ENCODE peak calls at places on chromosomes 1 and 21, in eight cellular contexts. T is dorsolateral prefrontal cortex, D is PC-9, L is AG04450, K is lower leg skin, R is fibroblast of lung, W is cardiac fibroblast, F is aorta. U is an unnamed sample.

GRCh38 chr21:33661146-33661545 is 18.8 kb downstream of the ITSN1 start:
- DNase-seq in T (no peak), D (no peak), L (no peak), K (no peak), R (no peak), W (peak; percentile 64), F (no peak), U (no peak)

GRCh38 chr21:45962531-45963224 is 18.9 kb upstream of the COL6A1 start:
- DNase-seq in T (no peak), D (no peak), L (no peak), K (no peak), R (no peak), W (no peak), F (no peak), U (no peak)

GRCh38 chr1:20717452-20718342 is at the start of gene KIF17:
- DNase-seq in T (peak; percentile 69), D (no peak), L (peak; percentile 39), K (peak; percentile 47), R (peak; percentile 78), W (peak; percentile 72), F (peak; percentile 92), U (no peak)

GRCh38 chr1:27868932-27869718 is 3.2 kb upstream of the THEMIS2 start:
- DNase-seq in T (no peak), D (no peak), L (no peak), K (no peak), R (no peak), W (no peak), F (no peak), U (peak; percentile 90)

GRCh38 chr1:109472779-109473178 is 6.4 kb downstream of the SYPL2 start:
- DNase-seq in T (no peak), D (no peak), L (no peak), K (no peak), R (no peak), W (no peak), F (no peak), U (no peak)

GRCh38 chr1:219660666-219661463 is 48.0 kb upstream of the ZC3H11B start:
- DNase-seq in T (peak; percentile 93), D (no peak), L (peak; percentile 74), K (peak; percentile 82), R (peak; percentile 93), W (peak; percentile 92), F (peak; percentile 96), U (peak; percentile 41)

GRCh38 chr1:192703283-192704206 is 67.6 kb downstream of the RGS13 start:
- DNase-seq in T (no peak), D (no peak), L (no peak), K (no peak), R (no peak), W (no peak), F (no peak), U (no peak)

GRCh38 chr1:167630568-167631385 is 745 bp downstream of the RCSD1 start:
- DNase-seq in T (no peak), D (no peak), L (no peak), K (no peak), R (no peak), W (no peak), F (no peak), U (no peak)

GRCh38 chr1:212459656-212460055 is 26.9 kb downstream of the NENF start:
- DNase-seq in T (peak; percentile 72), D (no peak), L (no peak), K (no peak), R (no peak), W (no peak), F (peak; percentile 26), U (no peak)

GRCh38 chr21:45856940-45857339 is 124.6 kb upstream of the COL6A1 start:
- DNase-seq in T (no peak), D (no peak), L (no peak), K (no peak), R (no peak), W (no peak), F (no peak), U (no peak)

GRCh38 chr1:7267493-7267892 is 482.2 kb downstream of the CAMTA1 start:
- DNase-seq in T (no peak), D (no peak), L (peak; percentile 57), K (no peak), R (peak; percentile 89), W (peak; percentile 56), F (no peak), U (no peak)

GRCh38 chr1:29033829-29034466 is 89.8 kb downstream of the TMEM200B start:
- DNase-seq in T (no peak), D (peak; percentile 40), L (peak; percentile 8), K (no peak), R (peak; percentile 72), W (peak; percentile 67), F (no peak), U (peak; percentile 52)

GRCh38 chr1:67570473-67571143 is 114.4 kb upstream of the GADD45A start:
- DNase-seq in T (no peak), D (peak; percentile 99), L (peak; percentile 86), K (no peak), R (peak; percentile 51), W (peak; percentile 98), F (no peak), U (no peak)

GRCh38 chr21:44579833-44580144 is 615 bp downstream of the KRTAP10-5 start:
- DNase-seq in T (no peak), D (no peak), L (no peak), K (no peak), R (no peak), W (no peak), F (no peak), U (no peak)

GRCh38 chr1:178931843-178932551 is 61.1 kb upstream of the ANGPTL1 start:
- DNase-seq in T (no peak), D (no peak), L (no peak), K (peak; percentile 91), R (peak; percentile 97), W (peak; percentile 87), F (peak; percentile 89), U (no peak)

GRCh38 chr1:78721136-78721535 is 71.5 kb downstream of the IFI44 start:
- DNase-seq in T (no peak), D (no peak), L (no peak), K (no peak), R (no peak), W (peak; percentile 30), F (no peak), U (no peak)

GRCh38 chr1:227472772-227473171 is 90.6 kb upstream of the ZNF678 start:
- DNase-seq in T (no peak), D (no peak), L (no peak), K (no peak), R (no peak), W (no peak), F (no peak), U (no peak)

GRCh38 chr21:41991659-41992058 is 18.5 kb downstream of the ZBTB21 start:
- DNase-seq in T (no peak), D (no peak), L (no peak), K (no peak), R (no peak), W (no peak), F (no peak), U (no peak)

GRCh38 chr1:54117815-54118563 is 34.8 kb downstream of the CDCP2 start:
- DNase-seq in T (no peak), D (peak; percentile 55), L (no peak), K (no peak), R (no peak), W (no peak), F (no peak), U (no peak)

GRCh38 chr1:31408788-31409318 is 4.2 kb upstream of the SERINC2 start:
- DNase-seq in T (no peak), D (no peak), L (no peak), K (no peak), R (no peak), W (no peak), F (no peak), U (no peak)

GRCh38 chr1:114435088-114435715 is 75.8 kb downstream of the TRIM33 start:
- DNase-seq in T (no peak), D (no peak), L (no peak), K (no peak), R (no peak), W (no peak), F (no peak), U (no peak)

GRCh38 chr1:177948336-177948972 is 21.4 kb downstream of the SEC16B start:
- DNase-seq in T (peak; percentile 69), D (peak; percentile 63), L (no peak), K (peak; percentile 41), R (peak; percentile 78), W (peak; percentile 81), F (no peak), U (peak; percentile 56)

GRCh38 chr1:58739851-58740466 is 40.1 kb upstream of the MYSM1 start:
- DNase-seq in T (no peak), D (peak; percentile 56), L (no peak), K (no peak), R (peak; percentile 81), W (peak; percentile 81), F (no peak), U (peak; percentile 58)

GRCh38 chr1:54865238-54866073 is 21.5 kb downstream of the DHCR24 start:
- DNase-seq in T (peak; percentile 60), D (no peak), L (no peak), K (no peak), R (no peak), W (no peak), F (no peak), U (no peak)

GRCh38 chr1:208135354-208135753 is 108.8 kb downstream of the PLXNA2 start:
- DNase-seq in T (no peak), D (peak; percentile 68), L (no peak), K (peak; percentile 46), R (peak; percentile 33), W (peak; percentile 56), F (no peak), U (no peak)

GRCh38 chr1:109256971-109257681 is 7.8 kb downstream of the CELSR2 start:
- DNase-seq in T (no peak), D (peak; percentile 91), L (no peak), K (no peak), R (no peak), W (no peak), F (peak; percentile 3), U (no peak)

GRCh38 chr1:220094016-220094911 is at the start of gene IARS2:
- DNase-seq in T (peak; percentile 84), D (peak; percentile 71), L (peak; percentile 51), K (peak; percentile 84), R (peak; percentile 83), W (peak; percentile 85), F (peak; percentile 96), U (peak; percentile 79)

GRCh38 chr1:203479646-203480045 is 4.0 kb downstream of the PRELP start:
- DNase-seq in T (no peak), D (no peak), L (no peak), K (no peak), R (no peak), W (no peak), F (no peak), U (no peak)
- H3K4me3 ChIP-seq in T (no peak overlapping the region), D (no peak overlapping the region), L (no peak overlapping the region), K (no peak overlapping the region), R (peak overlapping the region; percentile 67), W (no peak overlapping the region), F (no peak overlapping the region), U (no peak overlapping the region)

GRCh38 chr1:64472805-64473204 is 2.9 kb downstream of the CACHD1 start:
- DNase-seq in T (no peak), D (no peak), L (no peak), K (no peak), R (no peak), W (no peak), F (no peak), U (no peak)
- H3K4me3 ChIP-seq in T (peak overlapping the region; percentile 76), D (no peak overlapping the region), L (no peak overlapping the region), K (no peak overlapping the region), R (no peak overlapping the region), W (no peak overlapping the region), F (no peak overlapping the region), U (no peak overlapping the region)

GRCh38 chr1:183877321-183877720 is 72.4 kb downstream of the RGL1 start:
- DNase-seq in T (peak; percentile 67), D (no peak), L (no peak), K (peak; percentile 58), R (peak; percentile 63), W (peak; percentile 70), F (peak; percentile 80), U (no peak)
- H3K4me3 ChIP-seq in T (peak overlapping the region; percentile 46), D (no peak overlapping the region), L (peak overlapping the region; percentile 38), K (no peak overlapping the region), R (peak overlapping the region; percentile 39), W (peak overlapping the region; percentile 4), F (no peak overlapping the region), U (no peak overlapping the region)

GRCh38 chr1:1014896-1015681 is 1.8 kb downstream of the ISG15 start:
- DNase-seq in T (no peak), D (no peak), L (no peak), K (no peak), R (no peak), W (no peak), F (no peak), U (no peak)
- H3K4me3 ChIP-seq in T (no peak overlapping the region), D (no peak overlapping the region), L (no peak overlapping the region), K (no peak overlapping the region), R (peak overlapping the region; percentile 86), W (no peak overlapping the region), F (no peak overlapping the region), U (peak overlapping the region; percentile 90)

U was measured in Jurkat, Clone E6-1.